ENCODE peak calls at places on chromosomes 1 and 21, in five cellular contexts. C is activated T-helper 1 cell treated with anti-CD3 and anti-CD28 coated beads, Interleukin-12 subunit alpha, Interleukin-12 subunit beta, Interleukin-2, Interleukin-4 antibody, amounts not matched to agents 30 ng/mL and 10 ng/mL and 1 ng/mL, durations not matched to agents 14 hours and 24 hours and 36 hours; X is stimulated activated CD4-positive, alpha-beta T cell treated with anti-CD3 and anti-CD28 coated beads, Interleukin-4, amount 100 ng/mL, for 4 hours; S is germinal center; Z is stimulated activated effector memory CD8-positive, alpha-beta T cell treated with anti-CD3 and anti-CD28 coated beads, Interleukin-12 subunit alpha, Interleukin-12 subunit beta, amount 100 ng/mL, for 72 hours. D is an unnamed sample.

GRCh38 chr1:228018961-228019721 is 12.3 kb downstream of the WNT3A start:
- DNase-seq in C (no peak), Z (no peak), X (no peak), S (no peak), D (no peak)

GRCh38 chr1:85496881-85497582 is 32.1 kb upstream of the DDAH1 start:
- DNase-seq in C (no peak), S (no peak), Z (no peak), X (no peak), D (no peak)

GRCh38 chr21:15850645-15851044 is 120.9 kb downstream of the USP25 start:
- DNase-seq in C (no peak), S (no peak), Z (no peak), X (no peak), D (peak; percentile 17)

GRCh38 chr21:38272215-38272614 is 15.4 kb downstream of the KCNJ15 start:
- DNase-seq in C (no peak), X (no peak), S (no peak), Z (no peak), D (no peak)

GRCh38 chr1:153174624-153175023 is 23.9 kb upstream of the SPRR2G start:
- DNase-seq in C (no peak), Z (no peak), S (no peak), X (no peak), D (no peak)

GRCh38 chr1:51309291-51309690 is 21.1 kb downstream of the TTC39A start:
- DNase-seq in X (no peak), S (no peak), Z (no peak), C (no peak), D (no peak)

GRCh38 chr1:156725683-156726280 is 2.5 kb upstream of the METTL25B start:
- DNase-seq in S (peak; percentile 85), Z (peak; percentile 91), C (peak; percentile 75), X (peak; percentile 75), D (peak; percentile 82)

GRCh38 chr21:42593007-42593814 is 60.2 kb upstream of the PDE9A start:
- DNase-seq in X (peak; percentile 67), C (peak; percentile 50), S (peak; percentile 87), Z (peak; percentile 70), D (peak; percentile 34)

GRCh38 chr1:160258177-160258798 is 4.1 kb downstream of the DCAF8 start:
- DNase-seq in Z (no peak), C (no peak), X (no peak), S (no peak), D (no peak)

GRCh38 chr1:68433386-68433785 is 16.4 kb downstream of the RPE65 start:
- DNase-seq in C (no peak), Z (no peak), S (no peak), X (no peak), D (no peak)

GRCh38 chr1:192575499-192576189 is at the start of gene RGS1:
- DNase-seq in Z (peak; percentile 84), C (peak; percentile 70), X (peak; percentile 32), S (peak; percentile 48), D (no peak)

GRCh38 chr1:211975152-211975941 is 60.0 kb downstream of the INTS7 start:
- DNase-seq in C (no peak), X (no peak), Z (no peak), S (no peak), D (peak; percentile 38)

GRCh38 chr1:221035680-221036153 is 156.5 kb downstream of the HLX start:
- DNase-seq in S (no peak), C (no peak), Z (no peak), X (no peak), D (peak; percentile 39)

GRCh38 chr1:9542425-9542824 is 3.2 kb downstream of the SLC25A33 start:
- DNase-seq in Z (no peak), C (no peak), X (no peak), S (no peak), D (peak; percentile 42)

GRCh38 chr1:234239936-234240335 is 133.3 kb upstream of the COA6 start:
- DNase-seq in Z (no peak), X (no peak), S (no peak), C (no peak), D (no peak)

GRCh38 chr21:34205811-34206635 is 132.6 kb downstream of the MRPS6 start:
- DNase-seq in S (no peak), C (no peak), Z (no peak), X (no peak), D (peak; percentile 94)

GRCh38 chr1:59994302-59995198 is 68.0 kb upstream of the CYP2J2 start:
- DNase-seq in C (no peak), S (no peak), Z (no peak), X (no peak), D (peak; percentile 62)

GRCh38 chr1:17984510-17985085 is 123.0 kb upstream of the IGSF21 start:
- DNase-seq in C (no peak), Z (peak; percentile 50), X (peak; percentile 5), S (peak; percentile 53), D (no peak)

GRCh38 chr1:75985827-75986226 is 53.6 kb upstream of the ASB17 start:
- DNase-seq in Z (no peak), C (no peak), S (no peak), X (no peak), D (peak; percentile 62)

GRCh38 chr21:46194374-46195334 is 10.4 kb upstream of the SPATC1L start:
- DNase-seq in S (no peak), Z (no peak), C (no peak), X (no peak), D (no peak)

GRCh38 chr1:235919797-235920475 is 53.2 kb upstream of the LYST start:
- DNase-seq in Z (no peak), S (no peak), C (no peak), X (no peak), D (peak; percentile 77)

GRCh38 chr1:222948079-222948478 is 133.2 kb downstream of the DISP1 start:
- DNase-seq in X (no peak), S (no peak), Z (no peak), C (no peak), D (no peak)

D was measured in fibroblast of gingiva.